ENCODE peak calls at places on chromosomes 13 and 19, in five cellular contexts. O, B, I, E and G are unnamed samples.

GRCh38 chr19:48815870-48816501 is 5.2 kb upstream of the BCAT2 start:
- DNase-seq in O (no peak), B (peak), I (no peak), E (no peak), G (no peak)

GRCh38 chr13:98050041-98050466 is 92.8 kb upstream of the FARP1 start:
- DNase-seq in O (no peak), B (peak), I (no peak), E (no peak), G (no peak)

GRCh38 chr19:19943848-19944582 is 43.3 kb downstream of the ZNF93 start:
- DNase-seq in O (no peak), B (no peak), I (no peak), E (no peak), G (no peak)

GRCh38 chr19:815079-815774 is 6.5 kb downstream of the PLPPR3 start:
- DNase-seq in O (no peak), B (no peak), I (no peak), E (no peak), G (no peak)

GRCh38 chr13:112764864-112765561 is 75.2 kb downstream of the ATP11A start:
- DNase-seq in O (no peak), B (no peak), I (no peak), E (no peak), G (no peak)

GRCh38 chr19:13093407-13094284 is 9.0 kb downstream of the LYL1 start:
- DNase-seq in O (peak), B (peak), I (peak), E (peak), G (peak)

GRCh38 chr19:32041681-32042292 is 303.6 kb upstream of the ZNF507 start:
- DNase-seq in O (peak), B (no peak), I (no peak), E (no peak), G (no peak)

GRCh38 chr13:67515895-67516294 is 285.8 kb upstream of the PCDH9 start:
- DNase-seq in O (no peak), B (peak), I (no peak), E (no peak), G (no peak)

GRCh38 chr13:112374271-112374670 is 1.9 kb upstream of the SPACA7 start:
- DNase-seq in O (no peak), B (no peak), I (no peak), E (no peak), G (no peak)

GRCh38 chr13:113901231-113901630 is 37.4 kb upstream of the GAS6 start:
- DNase-seq in O (no peak), B (no peak), I (no peak), E (no peak), G (no peak)

GRCh38 chr13:111961793-111962192 is 105.2 kb upstream of the SOX1 start:
- DNase-seq in O (no peak), B (no peak), I (no peak), E (no peak), G (no peak)

GRCh38 chr19:3504723-3505122 is 1.4 kb upstream of the FZR1 start:
- DNase-seq in O (no peak), B (no peak), I (no peak), E (no peak), G (no peak)

GRCh38 chr13:30744056-30744684 is 8.8 kb downstream of the ALOX5AP start:
- DNase-seq in O (no peak), B (no peak), I (peak), E (peak), G (peak)

GRCh38 chr19:10718205-10719196 is 622 bp downstream of the DNM2 start:
- DNase-seq in O (peak), B (peak), I (peak), E (peak), G (peak)

GRCh38 chr19:1567116-1567847 is 843 bp downstream of the MEX3D start:
- DNase-seq in O (peak), B (peak), I (no peak), E (no peak), G (no peak)

GRCh38 chr13:112097770-112098169 is 30.8 kb downstream of the SOX1 start:
- DNase-seq in O (no peak), B (peak), I (no peak), E (no peak), G (no peak)

GRCh38 chr13:58994778-58995177 is 1169.0 kb downstream of the DIAPH3 start:
- DNase-seq in O (no peak), B (peak), I (no peak), E (no peak), G (no peak)

GRCh38 chr19:55283548-55284393 is at the start of gene BRSK1:
- DNase-seq in O (peak), B (peak), I (peak), E (peak), G (peak)

GRCh38 chr13:20126460-20127262 is 34.2 kb downstream of the GJA3 start:
- DNase-seq in O (no peak), B (no peak), I (no peak), E (no peak), G (no peak)

GRCh38 chr13:76822691-76823267 is 63.4 kb downstream of the KCTD12 start:
- DNase-seq in O (no peak), B (no peak), I (no peak), E (no peak), G (no peak)

GRCh38 chr13:45482571-45483173 is 17.9 kb downstream of the COG3 start:
- DNase-seq in O (no peak), B (no peak), I (no peak), E (no peak), G (no peak)

GRCh38 chr19:51338563-51339312 is 3.2 kb downstream of the VSIG10L start:
- DNase-seq in O (peak), B (no peak), I (peak), E (peak), G (peak)

GRCh38 chr19:2239771-2240770 is 3.4 kb downstream of the SF3A2 start:
- DNase-seq in O (peak), B (no peak), I (no peak), E (no peak), G (no peak)

GRCh38 chr19:41553804-41554203 is 22.2 kb upstream of the CEACAM21 start:
- DNase-seq in O (no peak), B (no peak), I (no peak), E (no peak), G (no peak)

GRCh38 chr13:68176486-68176885 is 946.4 kb upstream of the PCDH9 start:
- DNase-seq in O (no peak), B (no peak), I (no peak), E (no peak), G (no peak)

GRCh38 chr13:23069571-23069970 is 111.2 kb upstream of the SGCG start:
- DNase-seq in O (no peak), B (no peak), I (no peak), E (no peak), G (no peak)

GRCh38 chr13:114008964-114009589 is 35.2 kb upstream of the C13orf46 start:
- DNase-seq in O (no peak), B (no peak), I (no peak), E (no peak), G (no peak)

GRCh38 chr13:44819245-44819644 is 170.0 kb downstream of the NUFIP1 start:
- DNase-seq in O (no peak), B (no peak), I (no peak), E (no peak), G (no peak)

GRCh38 chr13:91203430-91203829 is 144.1 kb upstream of the MIR17HG start:
- DNase-seq in O (no peak), B (peak), I (no peak), E (no peak), G (no peak)

GRCh38 chr19:18900700-18901502 is 4.9 kb upstream of the CERS1 start:
- DNase-seq in O (no peak), B (no peak), I (no peak), E (no peak), G (no peak)

GRCh38 chr13:45149964-45150363 is 29.7 kb downstream of the GTF2F2 start:
- DNase-seq in O (no peak), B (no peak), I (no peak), E (no peak), G (no peak)